ENCODE peak calls at places on chromosomes 4 and X, in four cellular contexts. O is HFF-Myc, Q is HCT116, B is NCI-H2081. J is an unnamed sample.

GRCh38 chrX:5829469-5829868 is 399.2 kb downstream of the NLGN4X start:
- DNase-seq in O (no peak), Q (no peak), B (no peak), J (no peak)

GRCh38 chr4:33218238-33218637 is 2498.1 kb downstream of the PCDH7 start:
- DNase-seq in O (no peak), Q (no peak), B (no peak), J (no peak)

GRCh38 chr4:181594188-181594587 is 649.0 kb upstream of the TENM3 start:
- DNase-seq in O (no peak), Q (no peak), B (no peak), J (no peak)

GRCh38 chr4:38621004-38621684 is 42.9 kb upstream of the KLF3 start:
- DNase-seq in O (no peak), Q (peak), B (no peak), J (no peak)

GRCh38 chr4:4387531-4388311 is 819 bp downstream of the NSG1 start:
- DNase-seq in O (no peak), Q (no peak), B (no peak), J (no peak)

GRCh38 chr4:8846864-8847263 is 24.8 kb downstream of the HMX1 start:
- DNase-seq in O (no peak), Q (peak), B (no peak), J (no peak)

GRCh38 chrX:74171465-74171864 is 132.5 kb upstream of the ZCCHC13 start:
- DNase-seq in O (no peak), Q (no peak), B (no peak), J (no peak)

GRCh38 chr4:130029442-130029841 is 933.5 kb downstream of the C4orf33 start:
- DNase-seq in O (no peak), Q (no peak), B (peak), J (no peak)

GRCh38 chrX:49664824-49665223 is 31.0 kb downstream of the PAGE1 start:
- DNase-seq in O (no peak), Q (no peak), B (no peak), J (no peak)

GRCh38 chrX:42017971-42018370 is 94.6 kb upstream of the CASK start:
- DNase-seq in O (no peak), Q (no peak), B (no peak), J (no peak)

GRCh38 chr4:53712326-53712725 is 121.0 kb upstream of the LNX1 start:
- DNase-seq in O (no peak), Q (no peak), B (no peak), J (no peak)

GRCh38 chrX:124736553-124737240 is 390.3 kb downstream of the SH2D1A start:
- DNase-seq in O (no peak), Q (no peak), B (peak), J (no peak)

J was measured in cortex of kidney.